ENCODE peak calls at places on chromosomes 4 and X, in nine cellular contexts. A, Q, B, S, E, C, V, Z and R are unnamed samples.

GRCh38 chrX:40085086-40085551 is 12.6 kb downstream of the BCOR start:
- DNase-seq in A (no peak), Q (no peak), B (no peak), S (no peak), E (no peak), C (no peak), V (no peak), Z (no peak), R (no peak)

GRCh38 chrX:72685810-72686465 is 28.2 kb downstream of the PHKA1 start:
- DNase-seq in A (no peak), Q (no peak), B (no peak), S (no peak), E (no peak), C (no peak), V (no peak), Z (no peak), R (no peak)

GRCh38 chr4:121900132-121900983 is 30.1 kb upstream of the BBS7 start:
- DNase-seq in A (no peak), Q (peak), B (no peak), S (peak), E (no peak), C (peak), V (no peak), Z (no peak), R (no peak)

GRCh38 chrX:13761606-13762005 is 27.1 kb downstream of the OFD1 start:
- DNase-seq in A (no peak), Q (no peak), B (no peak), S (no peak), E (no peak), C (no peak), V (no peak), Z (no peak), R (no peak)

GRCh38 chr4:182338059-182338458 is 94.9 kb downstream of the TENM3 start:
- DNase-seq in A (no peak), Q (no peak), B (no peak), S (no peak), E (no peak), C (no peak), V (no peak), Z (no peak), R (no peak)

GRCh38 chr4:20095805-20096541 is 155.7 kb upstream of the SLIT2 start:
- DNase-seq in A (no peak), Q (no peak), B (no peak), S (no peak), E (no peak), C (no peak), V (no peak), Z (no peak), R (no peak)

GRCh38 chr4:168433576-168433975 is 46.7 kb downstream of the DDX60L start:
- DNase-seq in A (no peak), Q (no peak), B (no peak), S (no peak), E (no peak), C (no peak), V (no peak), Z (no peak), R (no peak)

GRCh38 chr4:177255359-177255758 is 54.3 kb upstream of the NEIL3 start:
- DNase-seq in A (no peak), Q (no peak), B (no peak), S (no peak), E (no peak), C (no peak), V (no peak), Z (no peak), R (no peak)

GRCh38 chr4:81084029-81084428 is 53.5 kb downstream of the BMP3 start:
- DNase-seq in A (no peak), Q (no peak), B (no peak), S (no peak), E (no peak), C (no peak), V (no peak), Z (no peak), R (no peak)

GRCh38 chr4:61359301-61359700 is 159.2 kb downstream of the ADGRL3 start:
- DNase-seq in A (no peak), Q (no peak), B (no peak), S (no peak), E (no peak), C (no peak), V (no peak), Z (no peak), R (no peak)

GRCh38 chr4:43243433-43244116 is 351.1 kb downstream of the GRXCR1 start:
- DNase-seq in A (no peak), Q (no peak), B (no peak), S (no peak), E (no peak), C (no peak), V (no peak), Z (no peak), R (no peak)

GRCh38 chrX:15737957-15738685 is at the start of gene CA5B:
- DNase-seq in A (peak), Q (peak), B (peak), S (peak), E (peak), C (peak), V (peak), Z (peak), R (peak)
- TF ChIP-seq POLR2A in A (no peak), Q (no peak), B (no peak), S (peak), E (no peak), C (no peak), V (no peak), Z (no peak), R (no peak)

DNA sequence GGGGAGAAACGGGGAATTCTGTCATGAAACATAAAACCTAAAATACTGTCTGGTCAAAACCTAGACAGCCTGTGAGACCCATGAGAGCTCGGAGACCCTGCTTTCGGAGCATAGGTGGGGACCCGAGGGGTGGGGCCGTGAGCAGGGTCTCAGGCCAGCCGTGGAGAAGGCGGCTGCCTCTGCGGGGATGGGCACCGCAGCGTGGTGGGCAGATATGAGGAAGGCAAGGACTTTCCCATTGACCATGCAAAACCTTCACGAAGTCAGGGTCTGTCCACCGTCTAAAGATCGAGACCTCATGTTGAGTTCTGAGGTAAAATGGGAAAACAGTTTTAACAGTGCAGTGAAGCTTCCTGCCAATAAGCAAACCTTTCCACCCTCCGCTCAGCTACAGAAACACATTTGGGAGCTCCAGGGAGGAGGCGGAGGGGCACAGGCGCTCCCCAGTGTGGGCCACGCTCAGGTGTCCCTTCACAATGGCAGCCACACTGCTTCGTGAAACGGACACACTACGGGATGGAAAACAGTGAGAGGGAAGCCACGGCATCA is 74.4 kb downstream of the SORBS2 start:
- DNase-seq in A (no peak), Q (no peak), B (peak), S (no peak), E (no peak), C (no peak), V (no peak), Z (no peak), R (no peak)
- TF ChIP-seq POLR2A in A (no peak), Q (no peak), B (no peak), S (no peak), E (no peak), C (no peak), V (no peak), Z (no peak), R (no peak)

DNA sequence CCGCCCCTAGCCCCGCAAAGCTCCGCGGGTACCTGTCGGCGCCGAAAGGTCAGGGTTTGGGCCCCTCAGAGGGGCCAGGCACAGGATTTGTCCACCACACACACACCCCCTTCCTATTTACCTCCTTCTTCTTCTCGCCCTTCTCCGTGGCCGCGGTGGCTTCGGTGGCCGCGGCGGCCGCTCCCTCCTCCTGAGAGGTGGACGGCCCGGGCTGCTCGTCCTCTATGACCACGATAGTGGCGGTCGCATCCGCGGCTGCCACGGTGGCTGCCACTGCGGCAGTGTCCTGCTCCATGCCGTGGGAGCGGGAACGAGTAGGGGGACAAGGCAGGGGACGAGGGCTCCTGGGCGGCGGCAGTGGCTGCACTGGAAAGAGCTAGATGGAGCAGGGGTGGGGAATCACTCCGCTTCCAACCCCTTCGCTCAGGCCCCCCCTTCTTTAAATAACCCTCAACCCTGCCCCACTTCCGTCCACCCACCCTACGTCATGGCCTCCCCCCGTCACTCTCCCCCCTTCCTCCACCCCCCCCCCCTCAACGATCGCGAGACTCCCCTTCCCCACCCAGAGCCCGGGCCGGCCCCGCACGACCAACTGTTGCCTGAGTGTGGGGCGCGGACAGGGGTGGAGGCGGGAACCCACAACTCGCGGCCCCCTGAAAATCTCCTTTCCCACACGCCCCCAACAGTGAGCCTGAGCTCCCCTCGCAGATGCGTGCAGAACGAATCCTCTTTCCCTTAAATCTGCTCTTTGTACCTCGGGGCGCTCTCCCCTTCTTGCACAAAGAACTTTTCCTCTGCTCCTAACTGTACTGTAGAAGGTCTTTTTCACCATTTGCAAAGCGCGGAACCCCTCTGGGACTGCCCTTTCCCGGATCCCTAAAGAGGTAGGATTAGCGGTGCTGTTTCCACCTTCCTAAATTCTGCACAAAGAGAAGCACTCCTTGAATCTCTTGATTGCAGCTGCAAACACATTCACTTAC is at the start of gene SMARCA1:
- DNase-seq in A (peak), Q (peak), B (peak), S (peak), E (peak), C (peak), V (peak), Z (peak), R (peak)
- TF ChIP-seq POLR2A in A (no peak), Q (no peak), B (no peak), S (peak), E (no peak), C (no peak), V (no peak), Z (peak), R (no peak)

GRCh38 chr4:70838972-70839536 is 636 bp downstream of the GRSF1 start:
- DNase-seq in A (peak), Q (peak), B (peak), S (peak), E (peak), C (peak), V (peak), Z (peak), R (peak)
- TF ChIP-seq POLR2A in A (no peak), Q (no peak), B (no peak), S (no peak), E (no peak), C (no peak), V (no peak), Z (no peak), R (peak)

GRCh38 chrX:153494541-153495361 is at the start of gene BGN:
- DNase-seq in A (no peak), Q (peak), B (peak), S (peak), E (no peak), C (no peak), V (no peak), Z (no peak), R (no peak)
- TF ChIP-seq POLR2A in A (no peak), Q (no peak), B (no peak), S (no peak), E (no peak), C (no peak), V (no peak), Z (no peak), R (no peak)

GRCh38 chrX:71532753-71533425 is at the start of gene OGT:
- DNase-seq in A (peak), Q (peak), B (peak), S (peak), E (peak), C (peak), V (peak), Z (peak), R (peak)
- TF ChIP-seq POLR2A in A (peak), Q (peak), B (no peak), S (peak), E (no peak), C (peak), V (peak), Z (peak), R (peak)